ENCODE peak calls at places on chromosomes 6 and 20, in seven cellular contexts. One of them, this sample, is unnamed.

GRCh38 chr6:31657406-31658157 is 1.9 kb downstream of the APOM start:
- DNase-seq in fibroblast of lung: no peak
- DNase-seq in upper lobe of right lung: no peak
- DNase-seq in CD4-positive, alpha-beta memory T cell: no peak
- DNase-seq in right atrium auricular region: no peak
- DNase-seq in SJSA1: no peak
- DNase-seq in vagina: no peak
- DNase-seq in this sample: no peak

GRCh38 chr6:53205778-53206177 is 57.1 kb upstream of the GCM1 start:
- DNase-seq in upper lobe of right lung: no peak
- DNase-seq in right atrium auricular region: no peak
- DNase-seq in fibroblast of lung: no peak
- DNase-seq in vagina: no peak
- DNase-seq in CD4-positive, alpha-beta memory T cell: no peak
- DNase-seq in SJSA1: no peak
- DNase-seq in this sample: no peak

GRCh38 chr6:161439093-161439492 is 165.2 kb upstream of the AGPAT4 start:
- DNase-seq in SJSA1: peak; percentile 81
- DNase-seq in vagina: no peak
- DNase-seq in right atrium auricular region: peak; percentile 82
- DNase-seq in fibroblast of lung: peak; percentile 97
- DNase-seq in CD4-positive, alpha-beta memory T cell: no peak
- DNase-seq in upper lobe of right lung: no peak
- DNase-seq in this sample: no peak

GRCh38 chr6:151365233-151365632 is 26.1 kb downstream of the ZBTB2 start:
- DNase-seq in fibroblast of lung: no peak
- DNase-seq in CD4-positive, alpha-beta memory T cell: no peak
- DNase-seq in right atrium auricular region: no peak
- DNase-seq in upper lobe of right lung: no peak
- DNase-seq in vagina: no peak
- DNase-seq in SJSA1: no peak
- DNase-seq in this sample: no peak

GRCh38 chr20:19867940-19868371 is 109.9 kb downstream of the RIN2 start:
- DNase-seq in upper lobe of right lung: peak; percentile 76
- DNase-seq in CD4-positive, alpha-beta memory T cell: no peak
- DNase-seq in vagina: no peak
- DNase-seq in right atrium auricular region: no peak
- DNase-seq in fibroblast of lung: no peak
- DNase-seq in SJSA1: no peak
- DNase-seq in this sample: peak; percentile 83

GRCh38 chr6:106163966-106164877 is 78.1 kb downstream of the PRDM1 start:
- DNase-seq in upper lobe of right lung: peak; percentile 71
- DNase-seq in CD4-positive, alpha-beta memory T cell: peak; percentile 44
- DNase-seq in vagina: no peak
- DNase-seq in SJSA1: no peak
- DNase-seq in fibroblast of lung: peak; percentile 84
- DNase-seq in right atrium auricular region: peak; percentile 64
- DNase-seq in this sample: peak; percentile 58

GRCh38 chr6:52390361-52390727 is 28.4 kb downstream of the PAQR8 start:
- DNase-seq in CD4-positive, alpha-beta memory T cell: peak; percentile 83
- DNase-seq in SJSA1: peak; percentile 60
- DNase-seq in right atrium auricular region: no peak
- DNase-seq in upper lobe of right lung: no peak
- DNase-seq in vagina: no peak
- DNase-seq in fibroblast of lung: peak; percentile 80
- DNase-seq in this sample: no peak

GRCh38 chr6:167670938-167671338 is 155.8 kb upstream of the AFDN start:
- DNase-seq in vagina: no peak
- DNase-seq in CD4-positive, alpha-beta memory T cell: no peak
- DNase-seq in upper lobe of right lung: no peak
- DNase-seq in SJSA1: no peak
- DNase-seq in fibroblast of lung: no peak
- DNase-seq in right atrium auricular region: no peak
- DNase-seq in this sample: no peak

GRCh38 chr6:142507065-142507464 is 205.3 kb downstream of the ADGRG6 start:
- DNase-seq in right atrium auricular region: no peak
- DNase-seq in upper lobe of right lung: no peak
- DNase-seq in fibroblast of lung: no peak
- DNase-seq in SJSA1: no peak
- DNase-seq in vagina: no peak
- DNase-seq in CD4-positive, alpha-beta memory T cell: no peak
- DNase-seq in this sample: no peak

GRCh38 chr6:33755070-33755869 is 8.6 kb upstream of the IP6K3 start:
- DNase-seq in SJSA1: no peak
- DNase-seq in fibroblast of lung: no peak
- DNase-seq in CD4-positive, alpha-beta memory T cell: no peak
- DNase-seq in upper lobe of right lung: no peak
- DNase-seq in vagina: no peak
- DNase-seq in right atrium auricular region: no peak
- DNase-seq in this sample: no peak

GRCh38 chr20:63026582-63027424 is 20.0 kb upstream of the BHLHE23 start:
- DNase-seq in SJSA1: no peak
- DNase-seq in CD4-positive, alpha-beta memory T cell: no peak
- DNase-seq in fibroblast of lung: no peak
- DNase-seq in vagina: no peak
- DNase-seq in right atrium auricular region: no peak
- DNase-seq in upper lobe of right lung: peak; percentile 27
- DNase-seq in this sample: peak; percentile 49

GRCh38 chr20:17885544-17885943 is 83.0 kb downstream of the SNX5 start:
- DNase-seq in SJSA1: no peak
- DNase-seq in vagina: no peak
- DNase-seq in fibroblast of lung: no peak
- DNase-seq in right atrium auricular region: no peak
- DNase-seq in upper lobe of right lung: no peak
- DNase-seq in CD4-positive, alpha-beta memory T cell: no peak
- DNase-seq in this sample: no peak

GRCh38 chr6:168877821-168878282 is 375.8 kb downstream of the THBS2 start:
- DNase-seq in vagina: no peak
- DNase-seq in right atrium auricular region: no peak
- DNase-seq in fibroblast of lung: no peak
- DNase-seq in SJSA1: no peak
- DNase-seq in upper lobe of right lung: no peak
- DNase-seq in CD4-positive, alpha-beta memory T cell: peak; percentile 12
- DNase-seq in this sample: no peak

GRCh38 chr6:128390168-128390567 is 130.2 kb downstream of the PTPRK start:
- DNase-seq in SJSA1: no peak
- DNase-seq in vagina: no peak
- DNase-seq in CD4-positive, alpha-beta memory T cell: no peak
- DNase-seq in fibroblast of lung: peak; percentile 14
- DNase-seq in right atrium auricular region: no peak
- DNase-seq in upper lobe of right lung: no peak
- DNase-seq in this sample: no peak

GRCh38 chr20:50310673-50311051 is 120.0 kb downstream of the CEBPB start:
- DNase-seq in right atrium auricular region: no peak
- DNase-seq in fibroblast of lung: no peak
- DNase-seq in upper lobe of right lung: peak; percentile 44
- DNase-seq in vagina: no peak
- DNase-seq in SJSA1: no peak
- DNase-seq in CD4-positive, alpha-beta memory T cell: no peak
- DNase-seq in this sample: no peak

GRCh38 chr6:148954461-148954860 is 207.6 kb downstream of the UST start:
- DNase-seq in SJSA1: no peak
- DNase-seq in CD4-positive, alpha-beta memory T cell: no peak
- DNase-seq in vagina: no peak
- DNase-seq in right atrium auricular region: no peak
- DNase-seq in upper lobe of right lung: no peak
- DNase-seq in fibroblast of lung: no peak
- DNase-seq in this sample: no peak

GRCh38 chr20:5181492-5181891 is 54.7 kb downstream of the CDS2 start:
- DNase-seq in CD4-positive, alpha-beta memory T cell: no peak
- DNase-seq in SJSA1: no peak
- DNase-seq in vagina: no peak
- DNase-seq in upper lobe of right lung: no peak
- DNase-seq in right atrium auricular region: no peak
- DNase-seq in fibroblast of lung: no peak
- DNase-seq in this sample: no peak

GRCh38 chr6:113464959-113465358 is 392.2 kb upstream of the MARCKS start:
- DNase-seq in CD4-positive, alpha-beta memory T cell: no peak
- DNase-seq in right atrium auricular region: no peak
- DNase-seq in SJSA1: peak; percentile 33
- DNase-seq in fibroblast of lung: peak; percentile 72
- DNase-seq in vagina: no peak
- DNase-seq in upper lobe of right lung: no peak
- DNase-seq in this sample: no peak

GRCh38 chr6:151998784-151999183 is 191.3 kb downstream of the ESR1 start:
- DNase-seq in upper lobe of right lung: no peak
- DNase-seq in CD4-positive, alpha-beta memory T cell: no peak
- DNase-seq in right atrium auricular region: no peak
- DNase-seq in vagina: no peak
- DNase-seq in fibroblast of lung: peak; percentile 19
- DNase-seq in SJSA1: no peak
- DNase-seq in this sample: no peak

GRCh38 chr6:4687989-4688947 is 87.9 kb upstream of the CDYL start:
- DNase-seq in fibroblast of lung: peak; percentile 82
- DNase-seq in CD4-positive, alpha-beta memory T cell: no peak
- DNase-seq in right atrium auricular region: no peak
- DNase-seq in upper lobe of right lung: no peak
- DNase-seq in vagina: no peak
- DNase-seq in SJSA1: peak; percentile 89
- DNase-seq in this sample: peak; percentile 37

GRCh38 chr6:151501511-151502136 is 7.8 kb downstream of the CCDC170 start:
- DNase-seq in vagina: no peak
- DNase-seq in fibroblast of lung: no peak
- DNase-seq in upper lobe of right lung: no peak
- DNase-seq in CD4-positive, alpha-beta memory T cell: no peak
- DNase-seq in SJSA1: no peak
- DNase-seq in right atrium auricular region: no peak
- DNase-seq in this sample: no peak

GRCh38 chr6:148465654-148466053 is 123.0 kb downstream of the SASH1 start:
- DNase-seq in fibroblast of lung: no peak
- DNase-seq in upper lobe of right lung: no peak
- DNase-seq in CD4-positive, alpha-beta memory T cell: no peak
- DNase-seq in right atrium auricular region: no peak
- DNase-seq in SJSA1: no peak
- DNase-seq in vagina: no peak
- DNase-seq in this sample: no peak

GRCh38 chr6:2970753-2971419 is 481 bp downstream of the SERPINB6 start:
- DNase-seq in vagina: no peak
- DNase-seq in fibroblast of lung: peak; percentile 56
- DNase-seq in CD4-positive, alpha-beta memory T cell: peak; percentile 37
- DNase-seq in right atrium auricular region: peak; percentile 81
- DNase-seq in SJSA1: peak; percentile 60
- DNase-seq in upper lobe of right lung: peak; percentile 93
- DNase-seq in this sample: peak; percentile 80
- H3K4me3 ChIP-seq in vagina: peak overlapping the region; percentile 69
- H3K4me3 ChIP-seq in fibroblast of lung: peak overlapping the region; percentile 68
- H3K4me3 ChIP-seq in CD4-positive, alpha-beta memory T cell: no peak overlapping the region
- H3K4me3 ChIP-seq in right atrium auricular region: peak overlapping the region; percentile 82
- H3K4me3 ChIP-seq in SJSA1: peak overlapping the region; percentile 90
- H3K4me3 ChIP-seq in upper lobe of right lung: peak overlapping the region; percentile 74
- H3K4me3 ChIP-seq in this sample: peak overlapping the region; percentile 68

GRCh38 chr20:39602649-39603048 is 640.5 kb downstream of the DHX35 start:
- DNase-seq in fibroblast of lung: no peak
- DNase-seq in upper lobe of right lung: no peak
- DNase-seq in SJSA1: no peak
- DNase-seq in CD4-positive, alpha-beta memory T cell: no peak
- DNase-seq in right atrium auricular region: no peak
- DNase-seq in vagina: no peak
- DNase-seq in this sample: no peak

GRCh38 chr20:39605908-39606307 is 643.8 kb downstream of the DHX35 start:
- DNase-seq in upper lobe of right lung: no peak
- DNase-seq in SJSA1: no peak
- DNase-seq in CD4-positive, alpha-beta memory T cell: no peak
- DNase-seq in vagina: no peak
- DNase-seq in right atrium auricular region: no peak
- DNase-seq in fibroblast of lung: no peak
- DNase-seq in this sample: no peak

GRCh38 chr20:39607124-39607523 is 645.0 kb downstream of the DHX35 start:
- DNase-seq in CD4-positive, alpha-beta memory T cell: no peak
- DNase-seq in upper lobe of right lung: no peak
- DNase-seq in SJSA1: no peak
- DNase-seq in right atrium auricular region: no peak
- DNase-seq in fibroblast of lung: peak; percentile 64
- DNase-seq in vagina: no peak
- DNase-seq in this sample: no peak

GRCh38 chr20:39600156-39600555 is 638.0 kb downstream of the DHX35 start:
- DNase-seq in fibroblast of lung: no peak
- DNase-seq in CD4-positive, alpha-beta memory T cell: no peak
- DNase-seq in SJSA1: no peak
- DNase-seq in vagina: no peak
- DNase-seq in upper lobe of right lung: no peak
- DNase-seq in right atrium auricular region: no peak
- DNase-seq in this sample: no peak

GRCh38 chr20:39605361-39605760 is 643.2 kb downstream of the DHX35 start:
- DNase-seq in SJSA1: no peak
- DNase-seq in upper lobe of right lung: no peak
- DNase-seq in fibroblast of lung: no peak
- DNase-seq in CD4-positive, alpha-beta memory T cell: no peak
- DNase-seq in vagina: no peak
- DNase-seq in right atrium auricular region: no peak
- DNase-seq in this sample: no peak
- H3K9me3 ChIP-seq in SJSA1: no peaks in the 10 kb centered on the region
- H3K9me3 ChIP-seq in upper lobe of right lung: no peaks in the 10 kb centered on the region
- H3K9me3 ChIP-seq in fibroblast of lung: no peaks in the 10 kb centered on the region
- H3K9me3 ChIP-seq in CD4-positive, alpha-beta memory T cell: no peaks in the 10 kb centered on the region
- H3K9me3 ChIP-seq in vagina: no peaks in the 10 kb centered on the region
- H3K9me3 ChIP-seq in right atrium auricular region: peaks cover 11% of the 10 kb centered on the region
- H3K9me3 ChIP-seq in this sample: peaks cover 2% of the 10 kb centered on the region

GRCh38 chr6:130239755-130240154 is 17.0 kb upstream of the SAMD3 start:
- DNase-seq in right atrium auricular region: no peak
- DNase-seq in fibroblast of lung: peak; percentile 15
- DNase-seq in CD4-positive, alpha-beta memory T cell: no peak
- DNase-seq in vagina: no peak
- DNase-seq in upper lobe of right lung: no peak
- DNase-seq in SJSA1: no peak
- DNase-seq in this sample: no peak

GRCh38 chr6:130245267-130245666 is 22.5 kb upstream of the SAMD3 start:
- DNase-seq in fibroblast of lung: no peak
- DNase-seq in upper lobe of right lung: no peak
- DNase-seq in right atrium auricular region: no peak
- DNase-seq in vagina: no peak
- DNase-seq in SJSA1: no peak
- DNase-seq in CD4-positive, alpha-beta memory T cell: no peak
- DNase-seq in this sample: no peak

GRCh38 chr6:130244728-130245127 is 22.0 kb upstream of the SAMD3 start:
- DNase-seq in vagina: no peak
- DNase-seq in fibroblast of lung: no peak
- DNase-seq in CD4-positive, alpha-beta memory T cell: no peak
- DNase-seq in right atrium auricular region: no peak
- DNase-seq in upper lobe of right lung: no peak
- DNase-seq in SJSA1: no peak
- DNase-seq in this sample: no peak

GRCh38 chr6:130240232-130240631 is 17.5 kb upstream of the SAMD3 start:
- DNase-seq in right atrium auricular region: no peak
- DNase-seq in CD4-positive, alpha-beta memory T cell: no peak
- DNase-seq in upper lobe of right lung: no peak
- DNase-seq in fibroblast of lung: peak; percentile 87
- DNase-seq in SJSA1: no peak
- DNase-seq in vagina: no peak
- DNase-seq in this sample: no peak
- H3K27ac ChIP-seq in right atrium auricular region: no peak overlapping the region
- H3K27ac ChIP-seq in CD4-positive, alpha-beta memory T cell: no peak overlapping the region
- H3K27ac ChIP-seq in upper lobe of right lung: no peak overlapping the region
- H3K27ac ChIP-seq in fibroblast of lung: no peak overlapping the region
- H3K27ac ChIP-seq in SJSA1: no peak overlapping the region
- H3K27ac ChIP-seq in vagina: no peak overlapping the region
- H3K27ac ChIP-seq in this sample: no peak overlapping the region

DNA sequence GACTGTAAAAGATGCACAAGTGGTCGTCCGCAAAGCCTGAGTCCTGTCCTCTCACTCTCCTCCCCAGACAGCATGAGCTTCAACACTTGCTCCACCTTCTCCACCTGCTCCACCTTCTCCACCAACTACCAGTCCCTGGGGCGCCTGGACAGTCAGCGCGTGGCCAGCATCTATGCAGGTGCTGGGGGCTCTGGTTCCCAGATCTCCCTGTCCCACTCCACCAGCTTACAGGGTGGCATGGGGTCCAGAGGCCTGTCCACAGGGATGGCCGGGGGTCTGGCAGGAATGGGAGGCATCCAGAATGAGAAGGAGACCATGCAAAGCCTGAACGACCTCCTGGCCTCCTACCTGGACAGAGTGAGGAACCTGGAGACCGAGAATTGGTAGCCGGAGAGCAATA is 162.2 kb upstream of the NT5E start:
- DNase-seq in fibroblast of lung: no peak
- DNase-seq in upper lobe of right lung: no peak
- DNase-seq in CD4-positive, alpha-beta memory T cell: no peak
- DNase-seq in SJSA1: no peak
- DNase-seq in vagina: no peak
- DNase-seq in right atrium auricular region: no peak
- DNase-seq in this sample: no peak
- H3K4me3 ChIP-seq in fibroblast of lung: no peak overlapping the region
- H3K4me3 ChIP-seq in upper lobe of right lung: no peak overlapping the region
- H3K4me3 ChIP-seq in CD4-positive, alpha-beta memory T cell: no peak overlapping the region
- H3K4me3 ChIP-seq in SJSA1: no peak overlapping the region
- H3K4me3 ChIP-seq in vagina: no peak overlapping the region
- H3K4me3 ChIP-seq in right atrium auricular region: no peak overlapping the region
- H3K4me3 ChIP-seq in this sample: no peak overlapping the region